ENCODE peak calls at places on chromosomes 1 and 21, in ten cellular contexts. One of them, this sample, is unnamed.

GRCh38 chr1:109750920-109751319 is 10.1 kb upstream of the GSTM3 start:
- DNase-seq in cardiac fibroblast: no peak
- DNase-seq in tibial nerve: no peak
- DNase-seq in neural progenitor cell: no peak
- DNase-seq in psoas muscle: no peak
- DNase-seq in omental fat pad: no peak
- DNase-seq in fibroblast of lung: no peak
- DNase-seq in A549: no peak
- DNase-seq in CD8-positive, alpha-beta T cell: no peak
- DNase-seq in Calu3: no peak
- DNase-seq in this sample: no peak

GRCh38 chr1:74830736-74831135 is 97.8 kb downstream of the TYW3 start:
- DNase-seq in cardiac fibroblast: no peak
- DNase-seq in tibial nerve: no peak
- DNase-seq in neural progenitor cell: no peak
- DNase-seq in psoas muscle: no peak
- DNase-seq in omental fat pad: no peak
- DNase-seq in fibroblast of lung: no peak
- DNase-seq in A549: no peak
- DNase-seq in CD8-positive, alpha-beta T cell: no peak
- DNase-seq in Calu3: no peak
- DNase-seq in this sample: no peak

GRCh38 chr21:46161180-46161799 is 5.9 kb upstream of the FTCD start:
- DNase-seq in cardiac fibroblast: no peak
- DNase-seq in tibial nerve: no peak
- DNase-seq in neural progenitor cell: no peak
- DNase-seq in psoas muscle: peak
- DNase-seq in omental fat pad: peak
- DNase-seq in fibroblast of lung: no peak
- DNase-seq in A549: no peak
- DNase-seq in CD8-positive, alpha-beta T cell: no peak
- DNase-seq in Calu3: no peak
- DNase-seq in this sample: no peak

GRCh38 chr1:214862421-214862820 is 220.1 kb upstream of the KCNK2 start:
- DNase-seq in cardiac fibroblast: peak
- DNase-seq in tibial nerve: no peak
- DNase-seq in neural progenitor cell: no peak
- DNase-seq in psoas muscle: no peak
- DNase-seq in omental fat pad: no peak
- DNase-seq in fibroblast of lung: peak
- DNase-seq in A549: no peak
- DNase-seq in CD8-positive, alpha-beta T cell: no peak
- DNase-seq in Calu3: no peak
- DNase-seq in this sample: no peak

GRCh38 chr1:203316626-203317093 is 11.3 kb downstream of the BTG2 start:
- DNase-seq in cardiac fibroblast: peak
- DNase-seq in tibial nerve: no peak
- DNase-seq in neural progenitor cell: no peak
- DNase-seq in psoas muscle: no peak
- DNase-seq in omental fat pad: no peak
- DNase-seq in fibroblast of lung: peak
- DNase-seq in A549: no peak
- DNase-seq in CD8-positive, alpha-beta T cell: no peak
- DNase-seq in Calu3: no peak
- DNase-seq in this sample: no peak

GRCh38 chr21:41926068-41926806 is 27.6 kb downstream of the C2CD2 start:
- DNase-seq in cardiac fibroblast: peak
- DNase-seq in tibial nerve: no peak
- DNase-seq in neural progenitor cell: no peak
- DNase-seq in psoas muscle: no peak
- DNase-seq in omental fat pad: no peak
- DNase-seq in fibroblast of lung: peak
- DNase-seq in A549: no peak
- DNase-seq in CD8-positive, alpha-beta T cell: peak
- DNase-seq in Calu3: peak
- DNase-seq in this sample: no peak

GRCh38 chr1:223364685-223365382 is 858 bp upstream of the SUSD4 start:
- DNase-seq in cardiac fibroblast: no peak
- DNase-seq in tibial nerve: no peak
- DNase-seq in neural progenitor cell: peak
- DNase-seq in psoas muscle: no peak
- DNase-seq in omental fat pad: no peak
- DNase-seq in fibroblast of lung: peak
- DNase-seq in A549: no peak
- DNase-seq in CD8-positive, alpha-beta T cell: peak
- DNase-seq in Calu3: peak
- DNase-seq in this sample: peak

GRCh38 chr1:151534662-151535278 is 5.3 kb upstream of the TUFT1 start:
- DNase-seq in cardiac fibroblast: peak
- DNase-seq in tibial nerve: peak
- DNase-seq in neural progenitor cell: peak
- DNase-seq in psoas muscle: peak
- DNase-seq in omental fat pad: peak
- DNase-seq in fibroblast of lung: peak
- DNase-seq in A549: peak
- DNase-seq in CD8-positive, alpha-beta T cell: peak
- DNase-seq in Calu3: peak
- DNase-seq in this sample: peak

GRCh38 chr1:204400893-204401510 is 10.6 kb downstream of the PPP1R15B start:
- DNase-seq in cardiac fibroblast: no peak
- DNase-seq in tibial nerve: no peak
- DNase-seq in neural progenitor cell: no peak
- DNase-seq in psoas muscle: no peak
- DNase-seq in omental fat pad: no peak
- DNase-seq in fibroblast of lung: no peak
- DNase-seq in A549: no peak
- DNase-seq in CD8-positive, alpha-beta T cell: no peak
- DNase-seq in Calu3: no peak
- DNase-seq in this sample: no peak

GRCh38 chr1:204896787-204897469 is 26.3 kb downstream of the NFASC start:
- DNase-seq in cardiac fibroblast: no peak
- DNase-seq in tibial nerve: no peak
- DNase-seq in neural progenitor cell: no peak
- DNase-seq in psoas muscle: no peak
- DNase-seq in omental fat pad: no peak
- DNase-seq in fibroblast of lung: no peak
- DNase-seq in A549: no peak
- DNase-seq in CD8-positive, alpha-beta T cell: no peak
- DNase-seq in Calu3: no peak
- DNase-seq in this sample: no peak

GRCh38 chr21:25370311-25370744 is 237.0 kb downstream of the MRPL39 start:
- DNase-seq in cardiac fibroblast: peak
- DNase-seq in tibial nerve: no peak
- DNase-seq in neural progenitor cell: no peak
- DNase-seq in psoas muscle: no peak
- DNase-seq in omental fat pad: no peak
- DNase-seq in fibroblast of lung: peak
- DNase-seq in A549: no peak
- DNase-seq in CD8-positive, alpha-beta T cell: no peak
- DNase-seq in Calu3: peak
- DNase-seq in this sample: no peak

GRCh38 chr1:99306644-99307043 is 42.4 kb downstream of the PLPPR4 start:
- DNase-seq in cardiac fibroblast: no peak
- DNase-seq in tibial nerve: no peak
- DNase-seq in neural progenitor cell: peak
- DNase-seq in psoas muscle: no peak
- DNase-seq in omental fat pad: no peak
- DNase-seq in fibroblast of lung: no peak
- DNase-seq in A549: no peak
- DNase-seq in CD8-positive, alpha-beta T cell: no peak
- DNase-seq in Calu3: no peak
- DNase-seq in this sample: no peak

GRCh38 chr1:12591267-12591938 is 26.6 kb downstream of the DHRS3 start:
- DNase-seq in cardiac fibroblast: no peak
- DNase-seq in tibial nerve: no peak
- DNase-seq in neural progenitor cell: no peak
- DNase-seq in psoas muscle: peak
- DNase-seq in omental fat pad: no peak
- DNase-seq in fibroblast of lung: peak
- DNase-seq in A549: no peak
- DNase-seq in CD8-positive, alpha-beta T cell: no peak
- DNase-seq in Calu3: no peak
- DNase-seq in this sample: no peak
- TF ChIP-seq CTCF in cardiac fibroblast: no peak
- TF ChIP-seq CTCF in tibial nerve: no peak
- TF ChIP-seq CTCF in neural progenitor cell: no peak
- TF ChIP-seq CTCF in psoas muscle: peak
- TF ChIP-seq CTCF in omental fat pad: no peak
- TF ChIP-seq CTCF in fibroblast of lung: no peak
- TF ChIP-seq CTCF in A549: no peak
- TF ChIP-seq CTCF in CD8-positive, alpha-beta T cell: no peak
- TF ChIP-seq CTCF in Calu3: no peak
- TF ChIP-seq CTCF in this sample: no peak

GRCh38 chr1:38783659-38784229 is 75.8 kb downstream of the RRAGC start:
- DNase-seq in cardiac fibroblast: no peak
- DNase-seq in tibial nerve: no peak
- DNase-seq in neural progenitor cell: peak
- DNase-seq in psoas muscle: no peak
- DNase-seq in omental fat pad: no peak
- DNase-seq in fibroblast of lung: peak
- DNase-seq in A549: no peak
- DNase-seq in CD8-positive, alpha-beta T cell: no peak
- DNase-seq in Calu3: no peak
- DNase-seq in this sample: no peak
- TF ChIP-seq CTCF in cardiac fibroblast: no peak
- TF ChIP-seq CTCF in tibial nerve: no peak
- TF ChIP-seq CTCF in neural progenitor cell: no peak
- TF ChIP-seq CTCF in psoas muscle: no peak
- TF ChIP-seq CTCF in omental fat pad: no peak
- TF ChIP-seq CTCF in fibroblast of lung: no peak
- TF ChIP-seq CTCF in A549: no peak
- TF ChIP-seq CTCF in CD8-positive, alpha-beta T cell: no peak
- TF ChIP-seq CTCF in Calu3: peak
- TF ChIP-seq CTCF in this sample: no peak

GRCh38 chr1:9293512-9294439 is 1.1 kb downstream of the SPSB1 start:
- DNase-seq in cardiac fibroblast: peak
- DNase-seq in tibial nerve: no peak
- DNase-seq in neural progenitor cell: no peak
- DNase-seq in psoas muscle: no peak
- DNase-seq in omental fat pad: no peak
- DNase-seq in fibroblast of lung: peak
- DNase-seq in A549: peak
- DNase-seq in CD8-positive, alpha-beta T cell: no peak
- DNase-seq in Calu3: no peak
- DNase-seq in this sample: no peak

GRCh38 chr1:9296850-9297249 is 4.2 kb downstream of the SPSB1 start:
- DNase-seq in cardiac fibroblast: no peak
- DNase-seq in tibial nerve: peak
- DNase-seq in neural progenitor cell: no peak
- DNase-seq in psoas muscle: peak
- DNase-seq in omental fat pad: no peak
- DNase-seq in fibroblast of lung: no peak
- DNase-seq in A549: no peak
- DNase-seq in CD8-positive, alpha-beta T cell: no peak
- DNase-seq in Calu3: no peak
- DNase-seq in this sample: no peak

GRCh38 chr1:9295884-9296283 is 3.2 kb downstream of the SPSB1 start:
- DNase-seq in cardiac fibroblast: no peak
- DNase-seq in tibial nerve: no peak
- DNase-seq in neural progenitor cell: no peak
- DNase-seq in psoas muscle: no peak
- DNase-seq in omental fat pad: no peak
- DNase-seq in fibroblast of lung: no peak
- DNase-seq in A549: no peak
- DNase-seq in CD8-positive, alpha-beta T cell: no peak
- DNase-seq in Calu3: no peak
- DNase-seq in this sample: no peak

GRCh38 chr1:9294440-9294773 is 1.7 kb downstream of the SPSB1 start:
- DNase-seq in cardiac fibroblast: peak
- DNase-seq in tibial nerve: no peak
- DNase-seq in neural progenitor cell: no peak
- DNase-seq in psoas muscle: no peak
- DNase-seq in omental fat pad: no peak
- DNase-seq in fibroblast of lung: peak
- DNase-seq in A549: peak
- DNase-seq in CD8-positive, alpha-beta T cell: no peak
- DNase-seq in Calu3: no peak
- DNase-seq in this sample: no peak

GRCh38 chr1:9294910-9295636 is 2.4 kb downstream of the SPSB1 start:
- DNase-seq in cardiac fibroblast: peak
- DNase-seq in tibial nerve: peak
- DNase-seq in neural progenitor cell: no peak
- DNase-seq in psoas muscle: peak
- DNase-seq in omental fat pad: no peak
- DNase-seq in fibroblast of lung: peak
- DNase-seq in A549: peak
- DNase-seq in CD8-positive, alpha-beta T cell: no peak
- DNase-seq in Calu3: no peak
- DNase-seq in this sample: no peak
- TF ChIP-seq CTCF in cardiac fibroblast: no peak
- TF ChIP-seq CTCF in tibial nerve: no peak
- TF ChIP-seq CTCF in neural progenitor cell: no peak
- TF ChIP-seq CTCF in psoas muscle: no peak
- TF ChIP-seq CTCF in omental fat pad: no peak
- TF ChIP-seq CTCF in fibroblast of lung: peak
- TF ChIP-seq CTCF in A549: no peak
- TF ChIP-seq CTCF in CD8-positive, alpha-beta T cell: no peak
- TF ChIP-seq CTCF in Calu3: no peak
- TF ChIP-seq CTCF in this sample: no peak

DNA sequence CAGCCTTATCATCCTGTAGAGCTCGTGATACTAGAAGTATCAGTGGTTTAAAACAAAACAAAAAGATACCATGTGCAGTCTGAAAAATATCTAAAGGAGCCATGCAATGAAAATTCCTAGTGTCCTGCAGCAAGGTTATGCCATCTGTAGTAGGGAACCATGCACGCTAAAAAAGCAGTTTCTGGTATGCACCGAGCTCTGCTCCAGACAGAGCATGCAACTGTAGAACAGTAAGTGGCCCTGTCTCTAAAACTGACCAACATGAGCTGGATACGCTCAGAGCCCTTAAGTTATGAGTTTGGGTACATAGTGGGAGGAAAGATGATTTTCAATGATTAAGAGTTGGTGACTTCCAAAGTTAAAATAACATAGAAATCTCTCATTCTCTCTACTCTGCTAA is 159.3 kb upstream of the ADAMTS5 start:
- DNase-seq in cardiac fibroblast: no peak
- DNase-seq in tibial nerve: no peak
- DNase-seq in neural progenitor cell: no peak
- DNase-seq in psoas muscle: no peak
- DNase-seq in omental fat pad: no peak
- DNase-seq in fibroblast of lung: no peak
- DNase-seq in A549: no peak
- DNase-seq in CD8-positive, alpha-beta T cell: no peak
- DNase-seq in Calu3: no peak
- DNase-seq in this sample: no peak
- TF ChIP-seq CTCF in cardiac fibroblast: no peak
- TF ChIP-seq CTCF in tibial nerve: no peak
- TF ChIP-seq CTCF in neural progenitor cell: no peak
- TF ChIP-seq CTCF in psoas muscle: no peak
- TF ChIP-seq CTCF in omental fat pad: no peak
- TF ChIP-seq CTCF in fibroblast of lung: no peak
- TF ChIP-seq CTCF in A549: no peak
- TF ChIP-seq CTCF in CD8-positive, alpha-beta T cell: no peak
- TF ChIP-seq CTCF in Calu3: no peak
- TF ChIP-seq CTCF in this sample: no peak